ENCODE peak calls at places on chromosome 4, in four cellular contexts. P is ovary, Q is mesenchymal stem cell, G is suprapubic skin. I is an unnamed sample.

GRCh38 chr4:5158391-5158770 is 107.1 kb downstream of the STK32B start:
- DNase-seq in Q (no peak), G (no peak), P (no peak), I (no peak)

GRCh38 chr4:56626963-56627362 is 54.1 kb downstream of the HOPX start:
- DNase-seq in Q (no peak), G (no peak), P (no peak), I (no peak)

GRCh38 chr4:16591867-16592266 is 306.6 kb downstream of the LDB2 start:
- DNase-seq in P (peak; percentile 75), G (no peak), Q (no peak), I (no peak)

GRCh38 chr4:121057466-121057911 is 14.8 kb downstream of the NDNF start:
- DNase-seq in P (no peak), G (no peak), Q (peak; percentile 53), I (no peak)

GRCh38 chr4:53908661-53909078 is 155.7 kb downstream of the CHIC2 start:
- DNase-seq in Q (peak; percentile 95), G (no peak), P (peak; percentile 67), I (peak; percentile 24)

GRCh38 chr4:82437285-82438005 is 7.1 kb downstream of the ENOPH1 start:
- DNase-seq in P (no peak), Q (no peak), G (no peak), I (no peak)

GRCh38 chr4:75653845-75654503 is 19.2 kb downstream of the G3BP2 start:
- DNase-seq in G (no peak), P (no peak), Q (peak; percentile 53), I (no peak)

GRCh38 chr4:119794681-119795080 is 166.1 kb upstream of the PDE5A start:
- DNase-seq in P (no peak), G (no peak), Q (no peak), I (no peak)

GRCh38 chr4:87469390-87469789 is 47.0 kb downstream of the NUDT9 start:
- DNase-seq in P (no peak), G (no peak), Q (no peak), I (no peak)

GRCh38 chr4:94726524-94727123 is 31.1 kb upstream of the BMPR1B start:
- DNase-seq in P (no peak), G (no peak), Q (no peak), I (no peak)

DNA sequence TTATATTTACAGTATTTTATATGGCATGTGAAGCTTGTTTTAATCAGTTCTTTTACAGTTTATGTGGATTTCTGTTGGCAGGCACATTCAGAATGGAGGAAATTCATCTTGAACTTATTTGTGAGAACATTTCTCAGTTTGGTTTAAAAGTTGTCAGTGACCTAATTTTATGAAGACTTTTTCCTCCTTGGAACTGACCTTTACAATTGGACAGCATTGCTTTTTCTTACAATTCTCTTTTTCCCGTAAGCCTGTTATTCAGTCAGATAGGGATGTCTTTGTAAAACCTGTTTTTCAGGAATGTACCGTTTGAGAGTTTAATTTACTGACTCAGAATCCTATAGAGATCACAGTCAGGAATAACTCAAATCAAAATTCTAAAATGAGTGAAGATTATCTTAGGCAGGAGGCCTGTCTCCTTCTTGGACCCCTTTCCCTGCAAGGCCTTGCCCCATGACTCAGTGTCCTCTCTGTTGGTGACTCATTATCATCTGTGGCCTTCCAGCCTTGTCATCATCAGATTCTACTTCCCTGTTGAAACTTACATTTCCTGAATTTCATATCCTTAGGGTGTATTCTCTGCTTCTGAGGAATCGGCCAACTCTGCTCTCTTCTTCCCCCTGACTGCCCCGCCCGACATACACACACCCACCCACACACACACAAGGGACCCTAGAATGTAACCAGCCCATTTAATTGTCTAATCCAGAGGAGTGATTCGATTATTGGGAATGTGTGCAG is 99.7 kb downstream of the ARHGAP10 start:
- DNase-seq in P (peak; percentile 57), Q (peak; percentile 95), G (no peak), I (no peak)
- H3K4me1 ChIP-seq in P (peaks cover 22% of the 10 kb centered on the region), Q (peaks cover 11% of the 10 kb centered on the region), G (peaks cover 62% of the 10 kb centered on the region), I (no peaks in the 10 kb centered on the region)

GRCh38 chr4:118032691-118033090 is 1.6 kb upstream of the NDST3 start:
- DNase-seq in P (no peak), Q (peak; percentile 45), G (no peak), I (no peak)
- H3K4me3 ChIP-seq in P (no peak overlapping the region), Q (no peak overlapping the region), G (peak overlapping the region; percentile 48), I (no peak overlapping the region)

GRCh38 chr4:14257903-14258302 is 630.4 kb upstream of the BOD1L1 start:
- DNase-seq in G (no peak), Q (no peak), P (no peak), I (no peak)

GRCh38 chr4:14254806-14255445 is 627.4 kb upstream of the BOD1L1 start:
- DNase-seq in G (no peak), Q (no peak), P (no peak), I (no peak)

GRCh38 chr4:14249226-14249625 is 621.7 kb upstream of the BOD1L1 start:
- DNase-seq in G (no peak), P (no peak), Q (no peak), I (no peak)

GRCh38 chr4:14259926-14260325 is 632.4 kb upstream of the BOD1L1 start:
- DNase-seq in Q (no peak), G (no peak), P (no peak), I (no peak)

GRCh38 chr4:14254252-14254651 is 626.7 kb upstream of the BOD1L1 start:
- DNase-seq in G (no peak), P (peak; percentile 16), Q (peak; percentile 28), I (no peak)
- H3K9me3 ChIP-seq in G (no peaks in the 10 kb centered on the region), P (no peaks in the 10 kb centered on the region), Q (peaks cover 3% of the 10 kb centered on the region), I (no peaks in the 10 kb centered on the region)

GRCh38 chr4:151992301-151992700 is 231.5 kb upstream of the GATB start:
- DNase-seq in Q (no peak), P (no peak), G (no peak), I (no peak)
- H3K4me1 ChIP-seq in Q (peaks cover 6% of the 10 kb centered on the region), P (no peaks in the 10 kb centered on the region), G (no peaks in the 10 kb centered on the region), I (peaks cover 27% of the 10 kb centered on the region)

GRCh38 chr4:23889368-23889767 is 479 bp downstream of the PPARGC1A start:
- DNase-seq in Q (no peak), G (no peak), P (no peak), I (no peak)
- H3K4me3 ChIP-seq in Q (peak overlapping the region; percentile 79), G (peak overlapping the region; percentile 52), P (peak overlapping the region; percentile 36), I (no peak overlapping the region)